ENCODE peak calls at places on chromosomes 4 and X, in seven cellular contexts. Z is heart left ventricle; X is right cardiac atrium; D is vagina; M is thoracic aorta; R is CD8-positive, alpha-beta T cell; V is uterus. T is an unnamed sample.

GRCh38 chrX:1322393-1322792 is 14.2 kb upstream of the IL3RA start:
- DNase-seq in Z (no peak), X (no peak), D (no peak), M (no peak), R (no peak), V (no peak), T (no peak)

GRCh38 chrX:108177321-108177990 is 85.9 kb downstream of the ATG4A start:
- DNase-seq in Z (no peak), X (no peak), D (no peak), M (no peak), R (no peak), V (no peak), T (no peak)

GRCh38 chr4:81523672-81524436 is 52.1 kb upstream of the RASGEF1B start:
- DNase-seq in Z (no peak), X (no peak), D (no peak), M (no peak), R (no peak), V (no peak), T (no peak)

GRCh38 chrX:80423000-80423399 is 2.8 kb downstream of the TENT5D start:
- DNase-seq in Z (no peak), X (no peak), D (no peak), M (no peak), R (no peak), V (no peak), T (no peak)

GRCh38 chrX:151825927-151826471 is 86.7 kb upstream of the MAGEA4 start:
- DNase-seq in Z (no peak), X (peak; percentile 22), D (no peak), M (no peak), R (no peak), V (peak; percentile 22), T (no peak)

GRCh38 chrX:2374086-2374485 is 126.7 kb downstream of the DHRSX start:
- DNase-seq in Z (no peak), X (no peak), D (no peak), M (no peak), R (no peak), V (no peak), T (no peak)

GRCh38 chrX:6498324-6498723 is 36.6 kb downstream of the VCX3A start:
- DNase-seq in Z (no peak), X (no peak), D (no peak), M (no peak), R (no peak), V (no peak), T (no peak)

GRCh38 chrX:11406109-11406755 is 113.0 kb downstream of the AMELX start:
- DNase-seq in Z (no peak), X (no peak), D (no peak), M (no peak), R (no peak), V (no peak), T (no peak)

GRCh38 chr4:142281999-142282398 is 564.1 kb downstream of the INPP4B start:
- DNase-seq in Z (no peak), X (no peak), D (no peak), M (no peak), R (no peak), V (no peak), T (no peak)

GRCh38 chr4:120043828-120044227 is 22.8 kb downstream of the MAD2L1 start:
- DNase-seq in Z (no peak), X (no peak), D (no peak), M (no peak), R (no peak), V (no peak), T (no peak)

GRCh38 chr4:160835789-160836188 is 1328.0 kb downstream of the FSTL5 start:
- DNase-seq in Z (no peak), X (no peak), D (no peak), M (no peak), R (no peak), V (no peak), T (no peak)

GRCh38 chr4:175827510-175827909 is 15.4 kb upstream of the GPM6A start:
- DNase-seq in Z (no peak), X (no peak), D (no peak), M (no peak), R (no peak), V (no peak), T (no peak)

GRCh38 chrX:40964633-40965586 is 120.3 kb upstream of the USP9X start:
- DNase-seq in Z (no peak), X (no peak), D (no peak), M (no peak), R (no peak), V (no peak), T (no peak)

GRCh38 chr4:114728426-114728825 is 129.8 kb downstream of the UGT8 start:
- DNase-seq in Z (no peak), X (no peak), D (no peak), M (no peak), R (no peak), V (no peak), T (no peak)

GRCh38 chr4:123811763-123812390 is 415.3 kb downstream of the SPRY1 start:
- DNase-seq in Z (no peak), X (no peak), D (no peak), M (no peak), R (no peak), V (no peak), T (no peak)

GRCh38 chr4:56434599-56435000 is 815 bp downstream of the PPAT start:
- DNase-seq in Z (no peak), X (no peak), D (no peak), M (no peak), R (no peak), V (no peak), T (peak; percentile 64)

GRCh38 chrX:19883878-19884277 is 3.5 kb downstream of the SH3KBP1 start:
- DNase-seq in Z (no peak), X (no peak), D (no peak), M (no peak), R (peak; percentile 29), V (no peak), T (no peak)

GRCh38 chr4:38831653-38832052 is 25.0 kb downstream of the TLR6 start:
- DNase-seq in Z (no peak), X (no peak), D (no peak), M (no peak), R (no peak), V (no peak), T (no peak)

GRCh38 chr4:13484749-13485345 is 707 bp upstream of the RAB28 start:
- DNase-seq in Z (no peak), X (no peak), D (no peak), M (no peak), R (peak; percentile 61), V (no peak), T (no peak)

GRCh38 chr4:91916219-91916618 is 387.5 kb upstream of the GRID2 start:
- DNase-seq in Z (no peak), X (no peak), D (no peak), M (no peak), R (no peak), V (no peak), T (no peak)

GRCh38 chr4:3473251-3473942 is 10.3 kb downstream of the DOK7 start:
- DNase-seq in Z (peak; percentile 65), X (peak; percentile 14), D (no peak), M (no peak), R (peak; percentile 14), V (no peak), T (no peak)

GRCh38 chrX:124393238-124393637 is 46.9 kb downstream of the SH2D1A start:
- DNase-seq in Z (no peak), X (no peak), D (no peak), M (no peak), R (no peak), V (no peak), T (no peak)

GRCh38 chr4:25031077-25031606 is 396 bp upstream of the LGI2 start:
- DNase-seq in Z (peak; percentile 62), X (peak; percentile 53), D (no peak), M (no peak), R (no peak), V (peak; percentile 42), T (peak; percentile 23)

GRCh38 chr4:151484396-151485102 is 75.6 kb downstream of the FHIP1A start:
- DNase-seq in Z (no peak), X (no peak), D (no peak), M (no peak), R (no peak), V (no peak), T (no peak)

GRCh38 chr4:69025191-69025998 is 70.9 kb upstream of the UGT2B7 start:
- DNase-seq in Z (no peak), X (no peak), D (no peak), M (no peak), R (no peak), V (no peak), T (no peak)

DNA sequence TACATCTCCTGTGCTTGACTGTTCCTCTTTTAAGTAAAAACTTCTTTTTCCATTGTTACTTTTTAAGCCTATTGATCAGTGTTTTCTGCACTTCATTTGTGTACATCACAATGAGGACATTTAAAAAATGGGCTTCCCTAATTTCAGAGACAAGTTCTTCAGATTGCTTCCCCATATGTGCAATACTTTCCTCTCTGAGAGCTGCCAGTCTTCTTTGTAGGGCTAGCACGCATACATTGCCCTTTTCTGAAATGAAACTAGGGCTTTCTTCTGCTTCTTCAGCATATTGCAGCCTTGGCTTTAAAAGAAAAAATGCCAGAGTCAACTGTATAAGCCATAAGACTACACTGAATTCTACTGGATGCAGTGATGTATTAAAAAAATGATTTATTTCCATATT is 37.8 kb downstream of the FAT4 start:
- DNase-seq in Z (no peak), X (no peak), D (no peak), M (no peak), R (no peak), V (no peak), T (no peak)
- H3K4me1 ChIP-seq in Z (no peaks in the 10 kb centered on the region), X (no peaks in the 10 kb centered on the region), D (no peaks in the 10 kb centered on the region), M (peaks cover 11% of the 10 kb centered on the region), R (no peaks in the 10 kb centered on the region), V (no peaks in the 10 kb centered on the region), T (no peaks in the 10 kb centered on the region)

DNA sequence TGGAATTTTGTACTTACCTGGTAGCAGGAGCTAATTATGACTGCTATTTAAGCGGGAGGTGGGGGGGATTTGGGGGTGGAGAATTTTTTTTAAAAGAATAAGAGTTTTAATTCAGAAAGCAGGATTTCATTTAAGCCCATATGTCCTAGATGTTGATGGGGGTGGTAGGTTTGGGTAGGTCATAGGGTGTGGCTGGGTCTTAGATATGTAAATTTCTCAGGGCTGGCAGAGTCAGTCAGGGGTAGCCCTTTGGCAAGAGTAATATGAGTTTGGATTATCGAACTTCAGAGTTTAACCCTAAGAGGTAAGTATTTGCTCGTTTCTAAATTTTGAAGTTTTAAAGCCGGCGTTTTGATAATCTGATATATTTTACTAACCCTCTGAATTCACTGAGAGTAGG is 35.2 kb upstream of the COX18 start:
- DNase-seq in Z (no peak), X (no peak), D (no peak), M (no peak), R (no peak), V (no peak), T (no peak)
- H3K4me1 ChIP-seq in Z (no peaks in the 10 kb centered on the region), X (no peaks in the 10 kb centered on the region), D (no peaks in the 10 kb centered on the region), M (no peaks in the 10 kb centered on the region), R (no peaks in the 10 kb centered on the region), V (no peaks in the 10 kb centered on the region), T (no peaks in the 10 kb centered on the region)

DNA sequence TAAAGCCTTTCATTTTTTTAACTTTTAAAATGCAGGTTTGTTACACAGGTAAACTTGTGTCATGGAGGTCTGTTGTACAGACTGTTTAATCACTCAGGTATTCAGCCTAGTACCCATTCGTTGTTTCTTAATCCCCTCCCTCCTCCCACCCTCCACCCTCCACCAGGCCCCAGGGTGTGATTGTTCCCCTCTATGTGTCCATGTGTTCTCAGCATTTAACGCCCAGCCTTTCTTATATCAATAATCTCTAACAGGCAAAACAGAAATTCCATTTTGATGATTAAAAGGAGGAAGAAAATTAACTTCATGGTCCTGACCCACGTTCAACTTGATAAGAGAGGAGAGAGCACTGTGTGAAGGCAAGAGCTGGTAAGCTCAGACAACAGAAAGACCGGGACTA is 75.1 kb downstream of the TSPAN5 start:
- DNase-seq in Z (no peak), X (no peak), D (no peak), M (no peak), R (no peak), V (no peak), T (no peak)
- H3K4me1 ChIP-seq in Z (no peaks in the 10 kb centered on the region), X (peaks cover 2% of the 10 kb centered on the region), D (peaks cover 44% of the 10 kb centered on the region), M (no peaks in the 10 kb centered on the region), R (no peaks in the 10 kb centered on the region), V (peaks cover 5% of the 10 kb centered on the region), T (peaks cover 31% of the 10 kb centered on the region)

GRCh38 chr4:7649411-7649740 is 214.6 kb upstream of the PSAPL1 start:
- DNase-seq in Z (no peak), X (no peak), D (no peak), M (no peak), R (no peak), V (no peak), T (no peak)
- H3K4me1 ChIP-seq in Z (no peaks in the 10 kb centered on the region), X (no peaks in the 10 kb centered on the region), D (peaks cover 35% of the 10 kb centered on the region), M (no peaks in the 10 kb centered on the region), R (peaks cover 44% of the 10 kb centered on the region), V (no peaks in the 10 kb centered on the region), T (peaks cover 49% of the 10 kb centered on the region)

T was measured in testis.